ENCODE peak calls at places on chromosomes 11 and 22, in seven cellular contexts. K is H1, Q is GM12878, R is GM12892, M is K562, B is SK-N-SH, Z is HepG2. U is an unnamed sample.

GRCh38 chr11:134529212-134530096 is 117.4 kb upstream of the B3GAT1 start:
- DNase-seq in K (no peak), Q (no peak), R (no peak), M (no peak), B (no peak), Z (no peak), U (no peak)

GRCh38 chr11:10414659-10415058 is 40.4 kb upstream of the AMPD3 start:
- DNase-seq in K (no peak), Q (no peak), R (peak), M (no peak), B (no peak), Z (no peak), U (no peak)

GRCh38 chr11:126080206-126080941 is 17.7 kb upstream of the CDON start:
- DNase-seq in K (no peak), Q (no peak), R (no peak), M (no peak), B (peak), Z (no peak), U (no peak)

GRCh38 chr11:8253566-8253965 is 10.1 kb downstream of the LMO1 start:
- DNase-seq in K (no peak), Q (no peak), R (no peak), M (no peak), B (no peak), Z (no peak), U (no peak)

GRCh38 chr11:105618343-105618955 is 8.6 kb downstream of the GRIA4 start:
- DNase-seq in K (no peak), Q (no peak), R (no peak), M (no peak), B (no peak), Z (no peak), U (no peak)

GRCh38 chr11:7016011-7016410 is 4.1 kb downstream of the ZNF214 start:
- DNase-seq in K (no peak), Q (no peak), R (no peak), M (no peak), B (no peak), Z (no peak), U (no peak)

GRCh38 chr11:110858556-110858921 is 146.3 kb upstream of the ARHGAP20 start:
- DNase-seq in K (no peak), Q (no peak), R (no peak), M (no peak), B (no peak), Z (no peak), U (no peak)

GRCh38 chr11:33618956-33619355 is 81.7 kb downstream of the C11orf91 start:
- DNase-seq in K (no peak), Q (no peak), R (no peak), M (no peak), B (no peak), Z (no peak), U (no peak)

GRCh38 chr11:109789911-109790310 is 303.3 kb upstream of the ZC3H12C start:
- DNase-seq in K (no peak), Q (no peak), R (no peak), M (no peak), B (no peak), Z (no peak), U (no peak)

GRCh38 chr11:104064016-104064630 is 27.7 kb downstream of the DDI1 start:
- DNase-seq in K (no peak), Q (no peak), R (no peak), M (no peak), B (no peak), Z (no peak), U (no peak)

GRCh38 chr11:44528103-44528502 is 37.4 kb upstream of the CD82 start:
- DNase-seq in K (no peak), Q (no peak), R (no peak), M (peak), B (no peak), Z (no peak), U (no peak)

GRCh38 chr22:43951966-43952365 is 3.3 kb upstream of the SAMM50 start:
- DNase-seq in K (no peak), Q (no peak), R (no peak), M (no peak), B (no peak), Z (no peak), U (no peak)
- TF ChIP-seq POLR2AphosphoS5 in K (peak), Q (no peak), R (no peak), M (no peak), B (no peak), Z (peak), U (no peak)

DNA sequence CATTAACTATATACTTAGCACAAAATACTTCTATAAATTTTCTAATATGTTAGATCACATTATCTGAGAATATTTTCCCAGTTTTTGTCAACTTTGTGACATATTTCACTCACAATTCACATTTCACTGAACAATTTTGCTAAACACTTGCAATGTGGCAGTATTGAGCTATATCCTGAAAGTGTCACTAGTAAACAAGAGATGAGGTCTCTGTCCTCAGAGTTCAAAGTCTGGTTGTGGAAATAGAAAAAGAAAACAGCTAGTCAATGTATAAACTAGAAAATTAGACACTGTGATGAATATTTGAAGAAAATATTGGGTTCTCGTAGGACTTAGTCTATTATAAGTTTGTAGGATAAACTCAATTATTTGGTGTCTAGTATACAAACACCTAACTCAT is 87.4 kb upstream of the CHORDC1 start:
- DNase-seq in K (no peak), Q (no peak), R (no peak), M (no peak), B (no peak), Z (peak), U (no peak)
- TF ChIP-seq TAF1 in K (no peak), Q (no peak), R (no peak), M (no peak), B (no peak), Z (no peak), U (no peak)

DNA sequence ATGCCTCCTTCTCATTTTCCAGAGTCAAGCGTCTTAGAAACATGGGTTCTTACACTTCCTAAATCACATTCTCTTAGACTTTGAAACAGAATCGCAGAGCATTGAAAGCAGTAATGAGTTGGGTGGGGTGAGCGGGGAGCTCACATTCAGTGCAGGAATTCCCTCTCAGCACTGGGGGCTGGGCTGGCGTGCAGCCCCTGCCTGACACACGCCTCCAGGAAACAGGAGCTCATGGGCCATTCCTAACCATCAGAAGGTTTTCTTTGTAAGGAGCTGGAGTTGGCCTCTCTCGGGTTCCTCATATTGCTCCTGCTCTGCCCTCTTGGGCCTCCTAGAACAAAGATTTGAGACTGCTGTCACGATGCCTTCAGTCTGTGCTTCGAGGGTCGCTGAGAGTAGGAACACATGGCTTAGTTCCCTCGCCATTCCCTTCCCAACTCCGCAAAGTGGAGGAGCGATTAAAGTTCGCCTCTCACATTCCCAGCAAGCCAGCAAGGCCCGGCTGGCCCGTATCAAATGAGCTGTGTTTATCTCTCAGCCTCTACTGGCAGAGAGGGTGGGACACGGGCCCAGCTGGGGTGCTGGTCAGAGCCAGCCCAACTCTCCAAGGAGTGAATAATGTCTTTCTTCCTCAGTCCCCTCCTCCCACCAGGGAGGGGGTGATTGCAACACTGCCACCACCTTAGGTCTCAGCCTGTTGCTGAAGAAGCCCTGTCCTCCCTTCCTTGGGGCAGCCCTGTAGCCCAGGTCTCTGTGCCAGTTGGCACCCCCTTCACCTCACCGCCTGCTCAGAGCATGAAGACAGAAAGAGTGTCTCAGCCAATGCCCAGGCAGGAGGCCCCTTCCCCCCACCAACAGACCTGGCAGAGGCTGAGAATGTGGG is 10.4 kb downstream of the CHRDL2 start:
- DNase-seq in K (no peak), Q (no peak), R (no peak), M (no peak), B (no peak), Z (no peak), U (no peak)
- TF ChIP-seq POLR2AphosphoS5 in K (no peak), Q (no peak), R (no peak), M (no peak), B (no peak), Z (no peak), U (no peak)

DNA sequence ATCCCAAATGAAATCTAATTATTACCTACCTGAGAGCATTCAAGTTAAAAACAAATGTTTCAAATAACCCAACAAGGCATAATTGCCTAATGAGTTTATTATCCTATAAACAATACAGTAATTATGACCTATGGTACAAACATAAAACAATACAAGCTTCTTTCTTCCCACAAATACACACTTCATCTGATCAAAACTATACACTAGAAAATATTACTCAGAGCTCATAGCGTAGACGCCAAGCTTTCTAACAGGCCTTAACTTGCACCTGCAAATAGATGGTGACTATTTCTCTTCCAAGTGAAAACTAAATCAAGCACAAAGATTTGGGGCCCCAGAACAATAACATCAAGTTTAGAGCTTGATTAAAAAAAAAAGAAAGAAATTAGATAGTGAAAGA is 78.1 kb downstream of the SOX6 start:
- DNase-seq in K (no peak), Q (no peak), R (no peak), M (no peak), B (no peak), Z (no peak), U (no peak)
- TF ChIP-seq TAF1 in K (no peak), Q (no peak), R (no peak), M (no peak), B (no peak), Z (no peak), U (no peak)

DNA sequence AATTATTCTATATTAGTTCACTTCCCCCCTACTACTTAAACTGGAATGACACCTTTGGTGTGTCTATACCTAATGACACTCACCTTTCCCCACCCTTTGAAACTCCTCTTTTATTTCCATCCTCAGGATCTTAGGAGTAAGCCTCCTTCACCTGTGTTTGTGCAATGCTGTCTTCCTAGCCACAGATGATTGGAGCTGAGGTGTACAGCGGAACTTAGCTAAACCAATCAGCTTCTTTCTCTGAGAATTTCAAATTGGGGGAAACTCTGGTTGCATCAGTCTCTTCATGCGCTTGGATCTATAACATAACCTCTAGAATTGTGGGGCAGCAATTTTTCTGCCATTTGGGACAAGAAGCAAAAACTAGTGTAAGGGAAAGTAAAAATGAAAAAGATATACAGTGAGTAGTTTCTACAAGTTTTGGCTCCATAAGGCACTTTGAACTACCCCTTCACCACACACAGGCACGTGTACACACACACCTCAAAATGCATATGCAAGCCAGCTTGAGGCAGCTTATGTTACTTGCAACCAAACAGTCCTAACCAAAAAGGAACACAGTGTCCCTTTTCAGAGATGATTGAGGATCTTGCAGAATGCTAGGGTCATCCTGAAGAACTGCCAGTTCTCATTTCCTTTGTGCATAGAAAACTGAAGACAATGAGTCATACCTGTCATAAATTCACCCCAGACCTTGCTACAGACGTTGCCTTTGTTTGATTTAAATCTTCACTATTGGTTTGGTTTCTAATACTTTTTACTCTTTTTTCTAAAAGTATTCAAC is 36.0 kb upstream of the LDLRAD3 start:
- DNase-seq in K (no peak), Q (peak), R (no peak), M (no peak), B (no peak), Z (no peak), U (peak)
- TF ChIP-seq POLR2AphosphoS5 in K (no peak), Q (no peak), R (no peak), M (no peak), B (peak), Z (no peak), U (no peak)